ENCODE peak calls at places on chromosomes 12 and 14, in five cellular contexts. One of them, this sample, is unnamed.

GRCh38 chr14:64707661-64708060 is 3.4 kb downstream of the PLEKHG3 start:
- DNase-seq in effector memory CD4-positive, alpha-beta T cell: no peak
- DNase-seq in upper lobe of right lung: no peak
- DNase-seq in GM23248: peak
- DNase-seq in testis: no peak
- DNase-seq in this sample: peak

GRCh38 chr12:121010860-121011259 is 5.4 kb downstream of the C12orf43 start:
- DNase-seq in testis: no peak
- DNase-seq in effector memory CD4-positive, alpha-beta T cell: no peak
- DNase-seq in upper lobe of right lung: no peak
- DNase-seq in GM23248: no peak
- DNase-seq in this sample: no peak

GRCh38 chr12:117912756-117913155 is 56.0 kb downstream of the KSR2 start:
- DNase-seq in GM23248: no peak
- DNase-seq in effector memory CD4-positive, alpha-beta T cell: no peak
- DNase-seq in testis: no peak
- DNase-seq in upper lobe of right lung: no peak
- DNase-seq in this sample: no peak

GRCh38 chr12:65879878-65880277 is 55.6 kb downstream of the HMGA2 start:
- DNase-seq in testis: no peak
- DNase-seq in GM23248: peak
- DNase-seq in effector memory CD4-positive, alpha-beta T cell: no peak
- DNase-seq in upper lobe of right lung: no peak
- DNase-seq in this sample: peak

GRCh38 chr14:105089746-105090492 is 24.7 kb upstream of the GPR132 start:
- DNase-seq in upper lobe of right lung: peak
- DNase-seq in GM23248: peak
- DNase-seq in testis: peak
- DNase-seq in effector memory CD4-positive, alpha-beta T cell: no peak
- DNase-seq in this sample: no peak

GRCh38 chr12:58425481-58426392 is 484.4 kb downstream of the ATP23 start:
- DNase-seq in upper lobe of right lung: no peak
- DNase-seq in GM23248: peak
- DNase-seq in testis: peak
- DNase-seq in effector memory CD4-positive, alpha-beta T cell: no peak
- DNase-seq in this sample: peak

GRCh38 chr14:60189923-60190840 is 25.0 kb upstream of the DHRS7 start:
- DNase-seq in GM23248: peak
- DNase-seq in upper lobe of right lung: no peak
- DNase-seq in testis: no peak
- DNase-seq in effector memory CD4-positive, alpha-beta T cell: no peak
- DNase-seq in this sample: no peak

GRCh38 chr14:100188392-100189030 is 29.1 kb upstream of the DEGS2 start:
- DNase-seq in upper lobe of right lung: no peak
- DNase-seq in effector memory CD4-positive, alpha-beta T cell: no peak
- DNase-seq in GM23248: no peak
- DNase-seq in testis: no peak
- DNase-seq in this sample: no peak

GRCh38 chr12:79552186-79552585 is 138.6 kb downstream of the PAWR start:
- DNase-seq in testis: no peak
- DNase-seq in upper lobe of right lung: no peak
- DNase-seq in GM23248: peak
- DNase-seq in effector memory CD4-positive, alpha-beta T cell: no peak
- DNase-seq in this sample: no peak

GRCh38 chr12:112382866-112383265 is 635 bp upstream of the HECTD4 start:
- DNase-seq in effector memory CD4-positive, alpha-beta T cell: no peak
- DNase-seq in upper lobe of right lung: no peak
- DNase-seq in testis: no peak
- DNase-seq in GM23248: no peak
- DNase-seq in this sample: no peak
- H3K27ac ChIP-seq in effector memory CD4-positive, alpha-beta T cell: peak
- H3K27ac ChIP-seq in upper lobe of right lung: peak
- H3K27ac ChIP-seq in testis: peak
- H3K27ac ChIP-seq in GM23248: peak
- H3K27ac ChIP-seq in this sample: peak

GRCh38 chr14:26791117-26791806 is 193.4 kb upstream of the NOVA1 start:
- DNase-seq in effector memory CD4-positive, alpha-beta T cell: no peak
- DNase-seq in upper lobe of right lung: no peak
- DNase-seq in GM23248: no peak
- DNase-seq in testis: no peak
- DNase-seq in this sample: no peak
- H3K27ac ChIP-seq in effector memory CD4-positive, alpha-beta T cell: no peak
- H3K27ac ChIP-seq in upper lobe of right lung: no peak
- H3K27ac ChIP-seq in GM23248: no peak
- H3K27ac ChIP-seq in testis: no peak
- H3K27ac ChIP-seq in this sample: no peak

DNA sequence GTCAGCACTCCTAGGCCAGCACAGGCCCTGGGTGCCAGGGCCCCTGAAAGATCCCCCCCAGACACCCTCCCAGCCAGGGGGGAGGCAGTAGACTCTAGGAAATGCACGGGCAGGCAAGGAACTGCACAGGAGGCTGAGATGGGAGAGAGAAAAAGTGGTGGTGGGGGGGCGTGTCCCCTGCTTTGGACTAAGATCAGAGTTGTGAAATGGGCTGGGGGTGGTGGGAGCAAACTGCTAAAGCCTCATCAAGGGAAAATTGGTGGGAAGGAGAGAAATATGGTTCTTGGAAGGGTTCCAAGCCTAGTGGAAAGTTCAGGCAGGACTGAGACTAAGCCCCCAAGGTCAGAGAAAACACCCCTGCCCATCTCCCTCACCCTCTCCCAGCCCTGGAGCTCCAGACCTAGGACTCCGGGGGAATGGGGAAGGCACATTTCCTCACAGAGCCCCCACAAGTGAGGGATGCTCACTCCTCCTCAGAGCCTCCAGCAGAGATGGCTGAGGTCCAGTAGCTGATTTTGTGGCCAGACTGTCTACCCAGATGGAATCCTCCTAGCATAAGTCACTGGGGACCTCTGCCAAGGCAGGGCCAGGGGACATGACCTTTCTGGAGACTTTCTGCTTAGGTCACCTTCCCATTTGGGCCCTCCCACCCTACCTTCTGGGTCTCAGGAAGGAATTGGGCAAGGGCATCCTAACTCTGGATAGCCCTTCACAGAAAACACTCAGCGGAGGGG is 29.8 kb downstream of the FIGNL2 start:
- DNase-seq in upper lobe of right lung: peak
- DNase-seq in testis: peak
- DNase-seq in effector memory CD4-positive, alpha-beta T cell: no peak
- DNase-seq in GM23248: peak
- DNase-seq in this sample: peak
- H3K27ac ChIP-seq in upper lobe of right lung: no peak
- H3K27ac ChIP-seq in testis: no peak
- H3K27ac ChIP-seq in effector memory CD4-positive, alpha-beta T cell: no peak
- H3K27ac ChIP-seq in GM23248: peak
- H3K27ac ChIP-seq in this sample: no peak

GRCh38 chr14:68788275-68789001 is 4.4 kb downstream of the ZFP36L1 start:
- DNase-seq in effector memory CD4-positive, alpha-beta T cell: no peak
- DNase-seq in testis: no peak
- DNase-seq in upper lobe of right lung: no peak
- DNase-seq in GM23248: peak
- DNase-seq in this sample: no peak
- H3K27ac ChIP-seq in effector memory CD4-positive, alpha-beta T cell: peak
- H3K27ac ChIP-seq in testis: peak
- H3K27ac ChIP-seq in upper lobe of right lung: peak
- H3K27ac ChIP-seq in GM23248: peak
- H3K27ac ChIP-seq in this sample: peak

DNA sequence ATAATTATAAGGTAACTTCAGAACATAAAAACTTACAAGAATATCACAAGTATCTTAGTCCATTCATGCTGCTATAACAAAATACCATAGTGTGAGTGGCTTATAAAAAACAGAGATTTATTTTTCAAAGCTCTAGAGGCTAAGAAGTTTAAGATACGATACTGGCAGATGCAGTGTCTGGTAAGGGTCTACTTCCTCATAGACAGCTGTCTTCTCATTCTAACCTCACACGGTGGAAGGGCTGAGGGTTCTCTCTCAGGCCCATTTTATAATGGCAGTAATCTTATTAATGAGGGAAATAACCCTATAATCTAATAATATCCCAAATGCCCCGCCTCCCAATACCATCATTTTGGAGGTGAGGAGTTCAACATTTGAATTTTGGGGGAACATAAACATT is 23.7 kb upstream of the OSBPL8 start:
- DNase-seq in upper lobe of right lung: no peak
- DNase-seq in GM23248: no peak
- DNase-seq in testis: no peak
- DNase-seq in effector memory CD4-positive, alpha-beta T cell: no peak
- DNase-seq in this sample: no peak
- H3K27ac ChIP-seq in upper lobe of right lung: no peak
- H3K27ac ChIP-seq in GM23248: peak
- H3K27ac ChIP-seq in testis: no peak
- H3K27ac ChIP-seq in effector memory CD4-positive, alpha-beta T cell: no peak
- H3K27ac ChIP-seq in this sample: no peak

DNA sequence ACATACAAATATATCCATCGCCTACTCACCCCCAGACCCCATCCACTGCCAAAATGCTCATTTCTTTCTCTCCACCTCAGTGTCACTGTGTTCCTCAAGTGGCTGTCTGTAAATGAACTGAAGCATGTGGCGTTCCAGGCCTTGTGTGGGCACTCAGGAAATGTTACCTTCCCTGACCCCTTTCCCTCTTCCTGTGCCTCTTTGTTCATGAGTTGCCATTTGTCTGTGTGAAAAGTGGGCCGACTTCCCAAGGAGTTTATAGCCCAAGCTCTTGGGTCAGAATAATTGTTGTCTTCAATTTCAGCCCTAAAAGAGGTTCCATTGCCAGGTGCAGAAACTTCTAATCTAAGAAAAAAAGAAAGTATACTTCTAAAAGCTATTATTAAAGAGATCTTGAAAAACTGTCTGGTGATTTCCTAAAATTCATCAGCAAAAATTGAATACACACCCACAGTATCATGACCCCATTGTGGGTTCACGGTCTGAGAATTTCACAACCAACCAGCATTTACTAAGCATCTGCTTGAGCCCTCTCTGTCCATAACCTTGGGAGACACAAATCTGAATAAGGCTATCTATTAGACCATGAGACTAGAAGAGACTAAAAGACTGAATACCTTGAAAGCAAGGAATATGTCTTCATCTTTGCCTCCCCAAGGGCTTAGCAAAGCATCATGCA is 201.4 kb upstream of the EEA1 start:
- DNase-seq in effector memory CD4-positive, alpha-beta T cell: no peak
- DNase-seq in testis: no peak
- DNase-seq in upper lobe of right lung: no peak
- DNase-seq in GM23248: no peak
- DNase-seq in this sample: no peak
- H3K27ac ChIP-seq in effector memory CD4-positive, alpha-beta T cell: no peak
- H3K27ac ChIP-seq in testis: no peak
- H3K27ac ChIP-seq in upper lobe of right lung: no peak
- H3K27ac ChIP-seq in GM23248: no peak
- H3K27ac ChIP-seq in this sample: no peak

GRCh38 chr12:124377981-124378509 is 83.2 kb downstream of the RFLNA start:
- DNase-seq in effector memory CD4-positive, alpha-beta T cell: no peak
- DNase-seq in testis: no peak
- DNase-seq in GM23248: no peak
- DNase-seq in upper lobe of right lung: no peak
- DNase-seq in this sample: no peak

GRCh38 chr12:124381454-124382207 is 86.7 kb downstream of the RFLNA start:
- DNase-seq in upper lobe of right lung: peak
- DNase-seq in effector memory CD4-positive, alpha-beta T cell: no peak
- DNase-seq in testis: peak
- DNase-seq in GM23248: peak
- DNase-seq in this sample: no peak

GRCh38 chr12:124380793-124381453 is 86.0 kb downstream of the RFLNA start:
- DNase-seq in testis: no peak
- DNase-seq in effector memory CD4-positive, alpha-beta T cell: no peak
- DNase-seq in GM23248: no peak
- DNase-seq in upper lobe of right lung: no peak
- DNase-seq in this sample: no peak

GRCh38 chr12:124379379-124379937 is 84.6 kb downstream of the RFLNA start:
- DNase-seq in effector memory CD4-positive, alpha-beta T cell: no peak
- DNase-seq in GM23248: no peak
- DNase-seq in upper lobe of right lung: no peak
- DNase-seq in testis: no peak
- DNase-seq in this sample: no peak

GRCh38 chr12:124379938-124380754 is 85.3 kb downstream of the RFLNA start:
- DNase-seq in upper lobe of right lung: peak
- DNase-seq in effector memory CD4-positive, alpha-beta T cell: no peak
- DNase-seq in GM23248: peak
- DNase-seq in testis: peak
- DNase-seq in this sample: peak
- H3K27ac ChIP-seq in upper lobe of right lung: peak
- H3K27ac ChIP-seq in effector memory CD4-positive, alpha-beta T cell: no peak
- H3K27ac ChIP-seq in GM23248: peak
- H3K27ac ChIP-seq in testis: peak
- H3K27ac ChIP-seq in this sample: peak

DNA sequence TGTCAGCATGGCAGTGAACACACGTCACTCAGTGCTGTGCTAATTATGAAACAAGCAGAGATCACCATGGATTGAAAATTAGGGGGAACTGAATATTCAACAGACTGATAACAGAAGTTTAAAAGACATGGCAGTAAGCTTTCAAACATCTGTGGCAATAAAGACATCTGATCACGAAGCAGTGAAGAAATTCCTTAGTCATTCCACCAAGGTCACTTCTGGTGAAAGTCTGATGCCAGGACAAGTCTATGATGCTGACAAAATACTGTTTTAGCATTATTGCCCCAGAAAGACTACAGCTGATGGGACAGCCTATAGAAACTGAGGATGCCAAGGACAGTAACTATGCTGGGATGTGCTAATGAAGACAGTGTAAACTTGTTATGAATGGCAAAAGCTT is 126.9 kb upstream of the RBM19 start:
- DNase-seq in upper lobe of right lung: no peak
- DNase-seq in effector memory CD4-positive, alpha-beta T cell: no peak
- DNase-seq in testis: no peak
- DNase-seq in GM23248: peak
- DNase-seq in this sample: no peak
- H3K27ac ChIP-seq in upper lobe of right lung: no peak
- H3K27ac ChIP-seq in effector memory CD4-positive, alpha-beta T cell: no peak
- H3K27ac ChIP-seq in testis: no peak
- H3K27ac ChIP-seq in GM23248: no peak
- H3K27ac ChIP-seq in this sample: no peak

DNA sequence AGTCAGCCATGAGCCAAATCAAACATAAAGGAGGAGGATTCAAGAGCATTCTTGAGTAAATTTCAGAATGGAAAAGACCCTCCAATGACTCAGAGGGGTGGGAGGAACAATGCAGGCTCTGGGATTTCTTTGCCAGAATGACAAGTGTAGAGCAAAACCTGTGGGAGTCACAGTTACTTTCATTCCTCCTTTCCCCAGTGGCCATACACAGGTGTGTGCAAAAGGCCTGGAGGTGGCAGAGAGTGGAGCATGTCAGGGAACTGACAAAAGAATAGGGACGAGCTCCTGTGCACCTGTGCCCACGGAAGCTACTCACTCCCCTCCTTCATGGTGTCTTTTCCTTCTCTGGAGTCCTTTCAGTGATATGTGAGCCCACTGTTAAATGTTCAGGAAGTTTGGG is 9.4 kb upstream of the CIPC start:
- DNase-seq in upper lobe of right lung: no peak
- DNase-seq in testis: no peak
- DNase-seq in GM23248: no peak
- DNase-seq in effector memory CD4-positive, alpha-beta T cell: no peak
- DNase-seq in this sample: no peak
- H3K27ac ChIP-seq in upper lobe of right lung: peak
- H3K27ac ChIP-seq in testis: no peak
- H3K27ac ChIP-seq in GM23248: no peak
- H3K27ac ChIP-seq in effector memory CD4-positive, alpha-beta T cell: no peak
- H3K27ac ChIP-seq in this sample: no peak